ENCODE peak calls at places on chromosomes 2 and 18, in nine cellular contexts. Q, R, H, A, Y, E, J, V and N are unnamed samples.
A peak's percentile ranks its signal among the peaks of the same experiment; 100 is the strongest.

GRCh38 chr2:102367331-102367971 is 11.9 kb downstream of the IL18R1 start:
- DNase-seq in Q (no peak), R (no peak), H (peak; percentile 82), A (no peak), Y (no peak), E (no peak), J (no peak), V (no peak), N (no peak)

GRCh38 chr2:170505631-170506270 is 209.4 kb upstream of the SP5 start:
- DNase-seq in Q (no peak), R (no peak), H (no peak), A (peak; percentile 66), Y (no peak), E (peak; percentile 22), J (no peak), V (no peak), N (no peak)

GRCh38 chr2:144630459-144631215 is 110.7 kb upstream of the ZEB2 start:
- DNase-seq in Q (no peak), R (no peak), H (no peak), A (no peak), Y (no peak), E (peak; percentile 12), J (no peak), V (no peak), N (no peak)

GRCh38 chr2:142758973-142759372 is 118.5 kb upstream of the KYNU start:
- DNase-seq in Q (no peak), R (no peak), H (no peak), A (no peak), Y (no peak), E (no peak), J (no peak), V (no peak), N (no peak)

GRCh38 chr2:105796131-105796638 is 51.5 kb downstream of the NCK2 start:
- DNase-seq in Q (no peak), R (no peak), H (no peak), A (no peak), Y (no peak), E (no peak), J (no peak), V (no peak), N (peak; percentile 88)

GRCh38 chr2:173459363-173459762 is 104.7 kb downstream of the CDCA7 start:
- DNase-seq in Q (no peak), R (no peak), H (no peak), A (no peak), Y (no peak), E (no peak), J (no peak), V (no peak), N (no peak)

GRCh38 chr2:235394278-235394828 is 99.5 kb upstream of the AGAP1 start:
- DNase-seq in Q (no peak), R (no peak), H (no peak), A (no peak), Y (no peak), E (peak; percentile 54), J (peak; percentile 87), V (no peak), N (no peak)

GRCh38 chr2:83055338-83056010 is 1403.6 kb downstream of the SUCLG1 start:
- DNase-seq in Q (no peak), R (no peak), H (no peak), A (no peak), Y (no peak), E (peak; percentile 91), J (no peak), V (no peak), N (no peak)

GRCh38 chr18:3129053-3129864 is 90.5 kb downstream of the MYOM1 start:
- DNase-seq in Q (peak; percentile 72), R (peak; percentile 89), H (peak; percentile 67), A (peak; percentile 77), Y (peak; percentile 54), E (peak; percentile 89), J (peak; percentile 89), V (peak; percentile 82), N (peak; percentile 56)

GRCh38 chr2:238692562-238692961 is 155.3 kb upstream of the TWIST2 start:
- DNase-seq in Q (no peak), R (no peak), H (no peak), A (no peak), Y (no peak), E (no peak), J (no peak), V (no peak), N (no peak)

GRCh38 chr2:11865378-11865777 is 118.9 kb downstream of the LPIN1 start:
- DNase-seq in Q (no peak), R (no peak), H (no peak), A (no peak), Y (no peak), E (no peak), J (no peak), V (no peak), N (no peak)

GRCh38 chr2:9135804-9136558 is 70.6 kb upstream of the ASAP2 start:
- DNase-seq in Q (no peak), R (no peak), H (no peak), A (no peak), Y (no peak), E (peak; percentile 38), J (no peak), V (no peak), N (no peak)

GRCh38 chr2:42640261-42640660 is 71.8 kb downstream of the MTA3 start:
- DNase-seq in Q (no peak), R (no peak), H (no peak), A (no peak), Y (no peak), E (no peak), J (no peak), V (no peak), N (no peak)

GRCh38 chr2:64329848-64330247 is 124.1 kb upstream of the LGALSL start:
- DNase-seq in Q (no peak), R (no peak), H (no peak), A (peak; percentile 27), Y (no peak), E (peak; percentile 63), J (no peak), V (no peak), N (no peak)

GRCh38 chr18:74665905-74666304 is 68.2 kb downstream of the ZNF407 start:
- DNase-seq in Q (no peak), R (no peak), H (no peak), A (no peak), Y (no peak), E (no peak), J (no peak), V (no peak), N (no peak)

GRCh38 chr18:26863122-26863879 is 2.2 kb downstream of the AQP4 start:
- DNase-seq in Q (peak; percentile 47), R (peak; percentile 78), H (no peak), A (peak; percentile 83), Y (peak; percentile 57), E (no peak), J (no peak), V (peak; percentile 70), N (no peak)

GRCh38 chr18:13245481-13246000 is 27.0 kb downstream of the LDLRAD4 start:
- DNase-seq in Q (no peak), R (no peak), H (no peak), A (no peak), Y (no peak), E (no peak), J (no peak), V (peak; percentile 43), N (no peak)

DNA sequence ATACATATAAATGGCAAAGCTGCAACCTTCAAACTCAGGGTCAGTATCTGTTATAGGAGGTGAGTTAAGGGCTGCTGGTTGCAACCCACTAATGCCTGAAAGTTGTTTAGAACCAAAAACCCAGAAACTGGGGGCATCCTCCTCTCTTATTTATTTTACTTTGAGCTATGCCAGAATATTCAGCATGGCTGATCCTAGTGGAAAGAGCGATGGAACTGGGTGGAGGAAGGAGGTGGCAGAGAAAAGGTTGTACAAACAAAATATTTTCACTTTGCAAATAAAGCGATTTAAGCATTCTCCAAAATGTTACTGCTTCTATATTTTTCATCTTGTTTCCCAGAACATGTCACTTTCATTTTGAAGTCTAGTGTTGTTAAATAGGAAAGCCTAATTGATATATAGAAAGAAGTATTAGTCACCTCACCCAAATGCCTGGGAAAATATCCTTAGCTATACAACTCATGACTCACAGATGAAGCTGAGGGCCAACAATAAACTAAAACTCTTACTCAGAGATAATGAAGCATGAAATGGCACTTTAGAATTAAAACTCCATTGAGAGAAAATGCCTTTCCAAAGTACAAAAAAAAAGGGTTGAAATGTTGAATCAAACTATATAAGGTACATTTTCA is 251.4 kb upstream of the UBE2E3 start:
- DNase-seq in Q (no peak), R (no peak), H (no peak), A (no peak), Y (no peak), E (peak; percentile 84), J (peak; percentile 25), V (no peak), N (no peak)
- H3K4me3 ChIP-seq in Q (no peak overlapping the region), R (no peak overlapping the region), H (no peak overlapping the region), A (no peak overlapping the region), Y (no peak overlapping the region), E (no peak overlapping the region), J (no peak overlapping the region), V (no peak overlapping the region), N (no peak overlapping the region)

GRCh38 chr2:111981666-111982065 is 73.4 kb upstream of the TMEM87B start:
- DNase-seq in Q (peak; percentile 9), R (no peak), H (no peak), A (no peak), Y (no peak), E (no peak), J (no peak), V (no peak), N (no peak)
- H3K4me3 ChIP-seq in Q (no peak overlapping the region), R (no peak overlapping the region), H (no peak overlapping the region), A (no peak overlapping the region), Y (no peak overlapping the region), E (no peak overlapping the region), J (no peak overlapping the region), V (no peak overlapping the region), N (no peak overlapping the region)

GRCh38 chr2:28366149-28366495 is 26.5 kb upstream of the FOSL2 start:
- DNase-seq in Q (no peak), R (no peak), H (no peak), A (no peak), Y (no peak), E (no peak), J (no peak), V (no peak), N (no peak)
- H3K4me3 ChIP-seq in Q (no peak overlapping the region), R (no peak overlapping the region), H (peak overlapping the region; percentile 15), A (no peak overlapping the region), Y (no peak overlapping the region), E (no peak overlapping the region), J (no peak overlapping the region), V (no peak overlapping the region), N (peak overlapping the region; percentile 35)

GRCh38 chr2:188766086-188766856 is 207.9 kb upstream of the COL3A1 start:
- DNase-seq in Q (no peak), R (no peak), H (no peak), A (no peak), Y (no peak), E (no peak), J (no peak), V (no peak), N (no peak)

GRCh38 chr2:188770296-188770695 is 203.9 kb upstream of the COL3A1 start:
- DNase-seq in Q (no peak), R (no peak), H (no peak), A (no peak), Y (no peak), E (no peak), J (no peak), V (no peak), N (no peak)

DNA sequence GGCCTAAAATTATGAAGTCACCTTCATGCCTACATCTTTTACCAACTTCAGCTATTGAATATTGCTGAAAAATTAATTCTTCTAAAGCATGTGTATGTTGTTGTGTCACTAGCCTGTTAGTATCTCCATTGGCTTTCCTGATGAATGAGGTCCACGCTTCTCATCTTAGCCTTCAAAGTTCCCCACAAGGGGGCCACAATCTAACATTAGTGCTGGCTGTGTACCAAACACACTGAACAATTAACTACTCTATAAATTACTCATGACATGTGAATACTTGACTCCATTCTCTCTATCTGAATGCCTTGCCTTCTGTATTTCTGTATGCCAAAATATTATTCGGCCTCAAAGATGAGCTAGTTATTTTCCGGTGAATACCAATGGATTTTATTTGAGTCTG is 208.7 kb upstream of the COL3A1 start:
- DNase-seq in Q (no peak), R (no peak), H (no peak), A (no peak), Y (no peak), E (peak; percentile 67), J (peak; percentile 55), V (peak; percentile 7), N (peak; percentile 6)
- H3K4me3 ChIP-seq in Q (no peak overlapping the region), R (no peak overlapping the region), H (no peak overlapping the region), A (no peak overlapping the region), Y (no peak overlapping the region), E (no peak overlapping the region), J (no peak overlapping the region), V (no peak overlapping the region), N (no peak overlapping the region)